ENCODE peak calls at places on chromosomes 4 and X, in nine cellular contexts. One of them, this sample, is unnamed.

GRCh38 chrX:31604629-31605221 is 532.9 kb upstream of the FTHL17 start:
- DNase-seq in pancreas: no peak
- DNase-seq in GM13977: no peak
- DNase-seq in lung: no peak
- DNase-seq in OCI-LY7: no peak
- DNase-seq in mammary epithelial cell: no peak
- DNase-seq in tibial artery: no peak
- DNase-seq in ovary: no peak
- DNase-seq in A549: no peak
- DNase-seq in this sample: no peak

GRCh38 chr4:170736710-170737109 is 647.0 kb upstream of the AADAT start:
- DNase-seq in ovary: no peak
- DNase-seq in A549: no peak
- DNase-seq in pancreas: no peak
- DNase-seq in lung: no peak
- DNase-seq in OCI-LY7: no peak
- DNase-seq in tibial artery: no peak
- DNase-seq in mammary epithelial cell: peak; percentile 65
- DNase-seq in GM13977: no peak
- DNase-seq in this sample: no peak

GRCh38 chr4:81687470-81687869 is 215.8 kb upstream of the RASGEF1B start:
- DNase-seq in OCI-LY7: no peak
- DNase-seq in A549: no peak
- DNase-seq in pancreas: no peak
- DNase-seq in GM13977: no peak
- DNase-seq in mammary epithelial cell: no peak
- DNase-seq in tibial artery: no peak
- DNase-seq in lung: no peak
- DNase-seq in ovary: no peak
- DNase-seq in this sample: no peak

GRCh38 chrX:9873360-9873759 is 87.1 kb downstream of the SHROOM2 start:
- DNase-seq in GM13977: no peak
- DNase-seq in OCI-LY7: no peak
- DNase-seq in mammary epithelial cell: no peak
- DNase-seq in ovary: no peak
- DNase-seq in pancreas: no peak
- DNase-seq in tibial artery: no peak
- DNase-seq in A549: no peak
- DNase-seq in lung: no peak
- DNase-seq in this sample: no peak

GRCh38 chr4:17232575-17233253 is 279.2 kb downstream of the QDPR start:
- DNase-seq in ovary: no peak
- DNase-seq in tibial artery: peak; percentile 64
- DNase-seq in mammary epithelial cell: no peak
- DNase-seq in pancreas: no peak
- DNase-seq in OCI-LY7: no peak
- DNase-seq in lung: no peak
- DNase-seq in GM13977: no peak
- DNase-seq in A549: no peak
- DNase-seq in this sample: no peak

GRCh38 chr4:98452091-98452490 is 190.9 kb downstream of the RAP1GDS1 start:
- DNase-seq in GM13977: no peak
- DNase-seq in A549: no peak
- DNase-seq in OCI-LY7: no peak
- DNase-seq in mammary epithelial cell: no peak
- DNase-seq in ovary: no peak
- DNase-seq in tibial artery: no peak
- DNase-seq in pancreas: no peak
- DNase-seq in lung: no peak
- DNase-seq in this sample: no peak

GRCh38 chr4:17276821-17277220 is 235.1 kb downstream of the QDPR start:
- DNase-seq in ovary: peak; percentile 28
- DNase-seq in GM13977: no peak
- DNase-seq in OCI-LY7: no peak
- DNase-seq in A549: no peak
- DNase-seq in pancreas: no peak
- DNase-seq in mammary epithelial cell: no peak
- DNase-seq in lung: no peak
- DNase-seq in tibial artery: peak; percentile 66
- DNase-seq in this sample: no peak

GRCh38 chrX:41922694-41923171 is 621 bp downstream of the CASK start:
- DNase-seq in ovary: peak; percentile 28
- DNase-seq in tibial artery: peak; percentile 57
- DNase-seq in mammary epithelial cell: peak; percentile 14
- DNase-seq in GM13977: no peak
- DNase-seq in lung: no peak
- DNase-seq in A549: peak; percentile 17
- DNase-seq in pancreas: peak; percentile 7
- DNase-seq in OCI-LY7: peak; percentile 47
- DNase-seq in this sample: peak; percentile 33

GRCh38 chr4:157185363-157185762 is 35.2 kb upstream of the GRIA2 start:
- DNase-seq in tibial artery: no peak
- DNase-seq in ovary: no peak
- DNase-seq in GM13977: no peak
- DNase-seq in mammary epithelial cell: no peak
- DNase-seq in pancreas: no peak
- DNase-seq in A549: no peak
- DNase-seq in lung: no peak
- DNase-seq in OCI-LY7: no peak
- DNase-seq in this sample: no peak

GRCh38 chr4:15239866-15240265 is 188.0 kb upstream of the C1QTNF7 start:
- DNase-seq in pancreas: no peak
- DNase-seq in lung: no peak
- DNase-seq in OCI-LY7: no peak
- DNase-seq in GM13977: no peak
- DNase-seq in tibial artery: no peak
- DNase-seq in ovary: no peak
- DNase-seq in A549: no peak
- DNase-seq in mammary epithelial cell: no peak
- DNase-seq in this sample: no peak

GRCh38 chrX:53445977-53446376 is 11.8 kb upstream of the HSD17B10 start:
- DNase-seq in GM13977: peak; percentile 56
- DNase-seq in lung: peak; percentile 32
- DNase-seq in mammary epithelial cell: peak; percentile 44
- DNase-seq in A549: peak; percentile 28
- DNase-seq in ovary: no peak
- DNase-seq in tibial artery: no peak
- DNase-seq in pancreas: no peak
- DNase-seq in OCI-LY7: no peak
- DNase-seq in this sample: peak; percentile 36

GRCh38 chr4:28241021-28241420 is 1380.4 kb downstream of the STIM2 start:
- DNase-seq in GM13977: no peak
- DNase-seq in ovary: no peak
- DNase-seq in pancreas: no peak
- DNase-seq in A549: no peak
- DNase-seq in lung: no peak
- DNase-seq in tibial artery: no peak
- DNase-seq in mammary epithelial cell: no peak
- DNase-seq in OCI-LY7: no peak
- DNase-seq in this sample: no peak

GRCh38 chrX:123756320-123756719 is 23.5 kb upstream of the THOC2 start:
- DNase-seq in GM13977: no peak
- DNase-seq in A549: no peak
- DNase-seq in OCI-LY7: no peak
- DNase-seq in pancreas: no peak
- DNase-seq in tibial artery: no peak
- DNase-seq in lung: no peak
- DNase-seq in mammary epithelial cell: no peak
- DNase-seq in ovary: no peak
- DNase-seq in this sample: no peak

GRCh38 chr4:40254961-40255721 is 58.3 kb downstream of the RHOH start:
- DNase-seq in A549: no peak
- DNase-seq in lung: no peak
- DNase-seq in mammary epithelial cell: peak; percentile 73
- DNase-seq in OCI-LY7: no peak
- DNase-seq in tibial artery: no peak
- DNase-seq in pancreas: no peak
- DNase-seq in GM13977: no peak
- DNase-seq in ovary: no peak
- DNase-seq in this sample: no peak

GRCh38 chr4:153555730-153556440 is 89.7 kb downstream of the TMEM131L start:
- DNase-seq in GM13977: no peak
- DNase-seq in pancreas: no peak
- DNase-seq in ovary: peak; percentile 79
- DNase-seq in OCI-LY7: no peak
- DNase-seq in lung: peak; percentile 42
- DNase-seq in mammary epithelial cell: no peak
- DNase-seq in tibial artery: peak; percentile 91
- DNase-seq in A549: no peak
- DNase-seq in this sample: no peak

GRCh38 chr4:184344435-184344834 is 126.8 kb upstream of the ENPP6 start:
- DNase-seq in lung: no peak
- DNase-seq in tibial artery: no peak
- DNase-seq in A549: no peak
- DNase-seq in pancreas: no peak
- DNase-seq in mammary epithelial cell: no peak
- DNase-seq in GM13977: no peak
- DNase-seq in ovary: no peak
- DNase-seq in OCI-LY7: no peak
- DNase-seq in this sample: no peak

GRCh38 chr4:105158837-105159236 is 12.2 kb downstream of the TET2 start:
- DNase-seq in OCI-LY7: no peak
- DNase-seq in pancreas: no peak
- DNase-seq in A549: no peak
- DNase-seq in ovary: peak; percentile 54
- DNase-seq in GM13977: no peak
- DNase-seq in tibial artery: no peak
- DNase-seq in mammary epithelial cell: no peak
- DNase-seq in lung: peak; percentile 46
- DNase-seq in this sample: no peak

DNA sequence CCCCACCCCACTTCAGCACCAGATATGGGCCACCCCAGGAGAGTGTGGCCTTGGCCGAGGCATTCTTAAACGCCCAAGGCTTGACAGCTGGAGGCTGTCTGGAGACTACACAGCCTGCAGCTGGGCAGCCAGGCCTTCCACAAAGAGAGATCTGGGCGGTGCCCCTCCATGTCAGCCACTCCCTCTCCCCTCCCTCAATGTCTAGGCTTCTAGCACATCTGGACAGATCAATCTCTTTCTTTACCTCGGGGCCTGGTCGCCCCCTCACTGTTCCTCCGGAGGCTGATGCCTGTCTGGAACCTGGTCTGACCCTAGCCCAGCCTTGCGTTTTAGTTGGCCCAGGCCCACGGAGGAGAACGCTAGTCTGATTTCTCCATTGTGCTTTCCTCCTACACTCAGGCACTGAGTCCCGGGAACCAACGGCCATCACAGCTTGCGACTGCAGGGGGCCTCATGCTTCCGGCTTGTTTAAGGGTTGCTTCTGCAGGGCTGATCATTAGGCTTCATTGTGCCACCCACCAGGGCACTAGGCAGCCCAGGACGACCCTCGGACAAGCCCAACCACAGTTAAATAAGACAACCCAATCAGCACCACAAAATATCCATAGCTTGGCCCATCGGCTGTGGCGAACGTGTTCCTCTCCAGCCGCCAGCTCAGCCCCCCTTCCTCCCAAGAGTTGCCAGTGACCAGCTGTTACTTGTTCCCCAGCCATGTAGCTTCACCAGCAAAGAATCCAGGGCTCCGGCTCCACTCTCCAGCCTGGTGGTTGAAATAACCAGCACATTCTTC is 200.6 kb downstream of the BCOR start:
- DNase-seq in GM13977: no peak
- DNase-seq in OCI-LY7: no peak
- DNase-seq in lung: peak; percentile 48
- DNase-seq in mammary epithelial cell: peak; percentile 57
- DNase-seq in A549: no peak
- DNase-seq in pancreas: no peak
- DNase-seq in ovary: peak; percentile 44
- DNase-seq in tibial artery: peak; percentile 74
- DNase-seq in this sample: peak; percentile 4
- TF ChIP-seq CTCF in GM13977: no peak
- TF ChIP-seq CTCF in OCI-LY7: no peak
- TF ChIP-seq CTCF in lung: no peak
- TF ChIP-seq CTCF in mammary epithelial cell: no peak
- TF ChIP-seq CTCF in A549: no peak
- TF ChIP-seq CTCF in pancreas: no peak
- TF ChIP-seq CTCF in ovary: no peak
- TF ChIP-seq CTCF in tibial artery: no peak
- TF ChIP-seq CTCF in this sample: no peak

GRCh38 chr4:107655289-107655688 is 64.7 kb downstream of the PAPSS1 start:
- DNase-seq in GM13977: no peak
- DNase-seq in tibial artery: no peak
- DNase-seq in mammary epithelial cell: no peak
- DNase-seq in pancreas: no peak
- DNase-seq in OCI-LY7: no peak
- DNase-seq in lung: no peak
- DNase-seq in ovary: no peak
- DNase-seq in A549: no peak
- DNase-seq in this sample: no peak

GRCh38 chr4:107658400-107659326 is 61.4 kb downstream of the PAPSS1 start:
- DNase-seq in pancreas: no peak
- DNase-seq in lung: no peak
- DNase-seq in tibial artery: no peak
- DNase-seq in ovary: no peak
- DNase-seq in OCI-LY7: no peak
- DNase-seq in mammary epithelial cell: no peak
- DNase-seq in GM13977: no peak
- DNase-seq in A549: no peak
- DNase-seq in this sample: no peak

DNA sequence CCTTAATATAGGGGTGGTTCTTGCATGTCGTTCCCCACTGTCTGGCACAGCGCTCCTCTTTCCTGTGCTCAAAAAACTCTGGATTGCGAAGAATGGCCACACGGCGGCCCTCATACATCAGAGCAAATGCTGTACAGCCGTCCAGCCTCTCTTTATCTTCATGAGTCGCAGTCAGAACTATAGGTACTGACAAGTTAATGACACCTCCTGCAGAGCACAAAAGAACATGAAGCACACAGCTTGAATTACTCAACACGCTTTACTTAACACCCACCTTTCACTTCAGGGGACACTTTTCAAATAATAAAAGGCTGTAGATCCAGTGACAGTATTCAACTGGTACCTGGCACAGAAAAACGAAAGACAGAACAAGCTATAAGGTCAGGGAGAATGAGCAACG is 65.3 kb downstream of the PAPSS1 start:
- DNase-seq in pancreas: no peak
- DNase-seq in A549: no peak
- DNase-seq in tibial artery: no peak
- DNase-seq in mammary epithelial cell: no peak
- DNase-seq in lung: no peak
- DNase-seq in GM13977: no peak
- DNase-seq in OCI-LY7: no peak
- DNase-seq in ovary: no peak
- DNase-seq in this sample: no peak
- TF ChIP-seq CTCF in pancreas: no peak
- TF ChIP-seq CTCF in A549: no peak
- TF ChIP-seq CTCF in tibial artery: no peak
- TF ChIP-seq CTCF in mammary epithelial cell: no peak
- TF ChIP-seq CTCF in lung: no peak
- TF ChIP-seq CTCF in GM13977: no peak
- TF ChIP-seq CTCF in OCI-LY7: no peak
- TF ChIP-seq CTCF in ovary: no peak
- TF ChIP-seq CTCF in this sample: no peak

GRCh38 chr4:166274775-166275174 is 401.7 kb downstream of the TLL1 start:
- DNase-seq in ovary: no peak
- DNase-seq in tibial artery: no peak
- DNase-seq in OCI-LY7: no peak
- DNase-seq in mammary epithelial cell: no peak
- DNase-seq in GM13977: no peak
- DNase-seq in pancreas: no peak
- DNase-seq in lung: no peak
- DNase-seq in A549: no peak
- DNase-seq in this sample: no peak
- TF ChIP-seq CTCF in ovary: no peak
- TF ChIP-seq CTCF in tibial artery: no peak
- TF ChIP-seq CTCF in OCI-LY7: no peak
- TF ChIP-seq CTCF in mammary epithelial cell: no peak
- TF ChIP-seq CTCF in GM13977: no peak
- TF ChIP-seq CTCF in pancreas: no peak
- TF ChIP-seq CTCF in lung: no peak
- TF ChIP-seq CTCF in A549: no peak
- TF ChIP-seq CTCF in this sample: no peak

GRCh38 chr4:112766422-112766821 is 129.5 kb downstream of the LARP7 start:
- DNase-seq in ovary: no peak
- DNase-seq in pancreas: no peak
- DNase-seq in GM13977: peak; percentile 37
- DNase-seq in lung: no peak
- DNase-seq in mammary epithelial cell: peak; percentile 9
- DNase-seq in tibial artery: no peak
- DNase-seq in A549: no peak
- DNase-seq in OCI-LY7: peak; percentile 17
- DNase-seq in this sample: peak; percentile 36
- TF ChIP-seq CTCF in ovary: no peak
- TF ChIP-seq CTCF in pancreas: no peak
- TF ChIP-seq CTCF in GM13977: peak; percentile 48
- TF ChIP-seq CTCF in lung: no peak
- TF ChIP-seq CTCF in mammary epithelial cell: peak; percentile 26
- TF ChIP-seq CTCF in tibial artery: no peak
- TF ChIP-seq CTCF in A549: peak; percentile 18
- TF ChIP-seq CTCF in OCI-LY7: peak; percentile 73
- TF ChIP-seq CTCF in this sample: no peak

This sample was measured in endothelial cell.